ENCODE peak calls at places on chromosomes 6 and 20, in seven cellular contexts. N is lower leg skin, Z is body of pancreas, I is prostate gland, S is Peyer's patch, F is H54, Q is NB4. X is an unnamed sample.
A peak's percentile ranks its signal among the peaks of the same experiment; 100 is the strongest.

GRCh38 chr20:56359212-56360132 is 698 bp downstream of the FAM210B start:
- DNase-seq in S (peak; percentile 65), F (peak; percentile 73), N (peak; percentile 41), Q (peak; percentile 36), I (peak; percentile 69), Z (peak; percentile 56), X (peak; percentile 73)

GRCh38 chr6:136011475-136011874 is 160.0 kb downstream of the PDE7B start:
- DNase-seq in N (no peak), Q (no peak), F (no peak), Z (no peak), S (no peak), I (no peak), X (no peak)

GRCh38 chr20:2042400-2042799 is 48.5 kb upstream of the PDYN start:
- DNase-seq in F (peak; percentile 65), Z (no peak), N (no peak), Q (no peak), I (no peak), S (no peak), X (no peak)

GRCh38 chr6:11754625-11755289 is 23.8 kb downstream of the ADTRP start:
- DNase-seq in S (no peak), F (no peak), I (no peak), Z (no peak), Q (no peak), N (no peak), X (no peak)

GRCh38 chr6:52499026-52499425 is 77.8 kb downstream of the TRAM2 start:
- DNase-seq in Q (no peak), Z (no peak), I (no peak), N (no peak), S (no peak), F (no peak), X (no peak)

GRCh38 chr20:1330075-1330830 is 1.3 kb upstream of the SDCBP2 start:
- DNase-seq in I (no peak), S (peak; percentile 82), N (peak; percentile 86), F (no peak), Q (no peak), Z (peak; percentile 94), X (peak; percentile 12)

GRCh38 chr6:96075826-96076225 is 60.1 kb downstream of the FUT9 start:
- DNase-seq in Z (no peak), N (no peak), Q (no peak), I (no peak), F (no peak), S (no peak), X (no peak)

GRCh38 chr20:58268936-58269619 is 40.4 kb upstream of the RAB22A start:
- DNase-seq in I (no peak), F (no peak), Q (peak; percentile 41), S (no peak), Z (no peak), N (no peak), X (no peak)

GRCh38 chr20:20926222-20926905 is 179.8 kb downstream of the LINC00237 start:
- DNase-seq in S (no peak), Q (no peak), N (no peak), F (no peak), Z (no peak), I (no peak), X (no peak)

GRCh38 chr20:16125810-16126209 is 447.4 kb downstream of the KIF16B start:
- DNase-seq in F (no peak), I (peak; percentile 26), S (no peak), Z (no peak), N (no peak), Q (no peak), X (no peak)

GRCh38 chr20:47160992-47161391 is 195.5 kb downstream of the ZMYND8 start:
- DNase-seq in Z (no peak), S (no peak), Q (no peak), N (no peak), I (no peak), F (no peak), X (no peak)

GRCh38 chr6:148746363-148747144 is at the start of gene UST:
- DNase-seq in Z (peak; percentile 81), F (peak; percentile 37), Q (peak; percentile 74), I (peak; percentile 87), S (peak; percentile 51), N (peak; percentile 90), X (peak; percentile 20)

GRCh38 chr20:19936801-19937583 is 80.2 kb upstream of the NAA20 start:
- DNase-seq in I (no peak), S (no peak), F (no peak), N (no peak), Z (no peak), Q (peak; percentile 60), X (no peak)

GRCh38 chr6:121520337-121521163 is 85.1 kb downstream of the GJA1 start:
- DNase-seq in N (no peak), Q (no peak), I (no peak), Z (no peak), S (no peak), F (no peak), X (no peak)

GRCh38 chr6:150004101-150004782 is 21.1 kb downstream of the RAET1L start:
- DNase-seq in S (no peak), Q (no peak), I (no peak), F (no peak), N (no peak), Z (no peak), X (no peak)

GRCh38 chr20:46350201-46350985 is 42.1 kb upstream of the CDH22 start:
- DNase-seq in I (no peak), S (no peak), Q (peak; percentile 86), N (no peak), F (peak; percentile 62), Z (no peak), X (peak; percentile 31)

GRCh38 chr6:56693988-56694387 is 51.3 kb upstream of the DST start:
- DNase-seq in I (no peak), F (no peak), N (no peak), Q (no peak), S (no peak), Z (no peak), X (no peak)

GRCh38 chr6:86045038-86045437 is 402.4 kb upstream of the SYNCRIP start:
- DNase-seq in F (no peak), Z (no peak), Q (no peak), I (no peak), S (no peak), N (no peak), X (no peak)

GRCh38 chr20:10249048-10249770 is 30.6 kb downstream of the SNAP25 start:
- DNase-seq in S (no peak), N (no peak), Q (no peak), Z (peak; percentile 31), I (no peak), F (no peak), X (no peak)

GRCh38 chr20:38671186-38671585 is 53.1 kb upstream of the SLC32A1 start:
- DNase-seq in Z (no peak), S (no peak), Q (no peak), N (no peak), I (no peak), F (no peak), X (no peak)

GRCh38 chr6:144581807-144582537 is 296.8 kb downstream of the UTRN start:
- DNase-seq in I (no peak), Z (no peak), F (no peak), S (no peak), N (no peak), Q (peak; percentile 51), X (peak; percentile 24)

GRCh38 chr20:51487076-51487475 is 55.4 kb downstream of the NFATC2 start:
- DNase-seq in F (no peak), S (no peak), Z (no peak), I (no peak), Q (no peak), N (no peak), X (no peak)

GRCh38 chr6:142943746-142944125 is 1.2 kb downstream of the HIVEP2 start:
- DNase-seq in Z (no peak), N (no peak), F (no peak), I (peak; percentile 7), Q (peak; percentile 80), S (peak; percentile 47), X (peak; percentile 8)

GRCh38 chr6:44238687-44239350 is 8.1 kb upstream of the HSP90AB1 start:
- DNase-seq in I (no peak), F (no peak), S (no peak), N (no peak), Q (no peak), Z (no peak), X (no peak)
- TF ChIP-seq POLR2A in I (no peak), F (no peak), S (no peak), N (no peak), Q (no peak), Z (no peak), X (no peak)

DNA sequence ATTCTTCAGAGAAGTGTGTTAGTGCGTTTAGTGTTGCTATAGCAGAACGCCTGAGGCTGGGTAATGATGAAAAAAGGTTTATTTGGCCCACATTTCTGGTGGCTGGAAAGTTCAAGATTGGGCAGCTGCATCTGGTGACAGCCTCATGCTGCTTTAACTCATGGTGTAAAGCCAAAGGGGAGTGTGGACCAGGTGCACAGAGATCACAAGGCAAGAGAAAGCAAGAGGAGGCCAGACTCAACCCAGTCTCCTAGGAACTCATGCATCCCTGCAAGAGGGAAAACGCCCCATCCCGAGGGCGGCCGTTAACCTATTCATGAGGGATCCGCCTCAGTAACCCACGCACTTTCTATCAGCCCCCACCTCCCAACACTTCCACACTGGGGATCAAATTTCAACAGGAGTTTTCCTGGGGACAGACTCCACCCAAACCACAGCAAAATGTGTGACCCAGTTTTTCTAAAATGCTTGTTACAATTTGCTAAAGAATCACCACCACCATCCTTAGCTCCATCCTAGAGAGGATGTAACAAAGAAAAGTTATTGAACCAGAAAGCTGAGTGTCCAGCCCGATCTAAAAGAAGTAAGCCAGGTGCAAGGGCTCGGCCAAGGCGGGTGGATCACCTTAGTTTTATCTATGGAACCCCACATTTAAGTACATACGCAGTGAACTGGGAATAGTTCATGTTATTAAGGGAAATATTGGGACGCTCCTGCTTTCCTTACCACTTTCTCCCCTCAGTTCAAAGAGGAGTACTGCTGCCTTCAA is 164.8 kb downstream of the QKI start:
- DNase-seq in Z (no peak), I (no peak), F (no peak), S (no peak), Q (no peak), N (peak; percentile 43), X (peak; percentile 36)
- TF ChIP-seq POLR2A in Z (no peak), I (no peak), F (no peak), S (no peak), Q (no peak), N (no peak), X (no peak)

DNA sequence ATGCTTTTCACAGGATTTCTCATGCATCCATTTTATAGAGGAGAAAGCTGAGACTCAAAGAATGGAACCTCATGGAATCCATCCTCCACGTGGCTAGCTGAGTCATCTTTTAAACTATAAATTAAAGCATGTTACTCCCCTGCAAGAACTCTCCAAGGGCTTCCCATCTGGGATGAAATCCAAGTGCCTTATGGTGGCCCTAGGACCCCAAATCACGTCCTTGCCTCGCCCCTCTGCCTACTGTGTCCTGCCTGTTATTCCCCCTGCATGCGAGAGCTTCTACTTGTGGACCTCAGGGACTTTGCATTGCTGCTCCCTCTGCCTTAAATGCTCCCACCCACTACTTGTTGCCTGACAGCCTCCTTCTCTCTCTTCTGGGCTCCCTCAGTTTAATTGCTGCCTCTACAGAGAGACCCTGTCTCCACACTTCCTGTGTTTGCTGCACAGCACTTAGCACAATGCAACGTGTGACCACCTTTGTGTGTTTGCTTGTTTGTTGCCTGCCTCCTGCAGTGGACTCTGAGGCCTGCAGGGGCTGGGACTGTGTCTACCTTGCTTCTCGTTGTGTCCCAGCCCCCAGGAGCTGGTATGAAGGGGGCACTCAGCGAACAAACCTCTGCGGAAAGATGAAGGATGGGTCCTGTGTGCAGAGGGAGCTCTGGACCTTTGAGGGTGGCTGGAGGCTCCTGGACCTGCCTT is 39.4 kb downstream of the TOX2 start:
- DNase-seq in F (no peak), N (no peak), S (peak; percentile 34), I (no peak), Z (no peak), Q (no peak), X (no peak)
- TF ChIP-seq POLR2A in F (no peak), N (no peak), S (no peak), I (no peak), Z (no peak), Q (no peak), X (no peak)

GRCh38 chr6:67888546-67888885 is 746.6 kb upstream of the ADGRB3 start:
- DNase-seq in N (no peak), S (no peak), I (no peak), Z (no peak), Q (no peak), F (no peak), X (no peak)
- TF ChIP-seq POLR2A in N (no peak), S (no peak), I (no peak), Z (no peak), Q (no peak), F (no peak), X (no peak)

X was measured in erythroblast.